ENCODE peak calls at places on chromosomes 5 and 9, in ten cellular contexts. A, C, N, P, J, D, Y, Z, X and U are unnamed samples.

GRCh38 chr9:125085703-125086477 is 57.4 kb downstream of the SCAI start:
- DNase-seq in A (no peak), C (no peak), N (no peak), P (no peak), J (no peak), D (no peak), Y (no peak), Z (no peak), X (no peak), U (no peak)

GRCh38 chr5:107917983-107918382 is 247.2 kb upstream of the EFNA5 start:
- DNase-seq in A (no peak), C (no peak), N (no peak), P (peak), J (no peak), D (no peak), Y (no peak), Z (no peak), X (no peak), U (no peak)

GRCh38 chr9:82489579-82489915 is 501.0 kb downstream of the SPATA31D1 start:
- DNase-seq in A (no peak), C (no peak), N (no peak), P (no peak), J (no peak), D (no peak), Y (peak), Z (no peak), X (no peak), U (no peak)

GRCh38 chr5:167664222-167664804 is 627.1 kb upstream of the WWC1 start:
- DNase-seq in A (no peak), C (no peak), N (no peak), P (no peak), J (no peak), D (no peak), Y (no peak), Z (no peak), X (no peak), U (no peak)

GRCh38 chr5:83085106-83085505 is 7.8 kb downstream of the XRCC4 start:
- DNase-seq in A (no peak), C (no peak), N (no peak), P (no peak), J (no peak), D (no peak), Y (no peak), Z (no peak), X (no peak), U (no peak)

GRCh38 chr5:67693956-67694564 is 497.5 kb upstream of the CD180 start:
- DNase-seq in A (no peak), C (no peak), N (no peak), P (peak), J (no peak), D (no peak), Y (no peak), Z (no peak), X (no peak), U (no peak)

GRCh38 chr5:145829708-145830361 is 5.3 kb downstream of the PRELID2 start:
- DNase-seq in A (peak), C (no peak), N (no peak), P (no peak), J (no peak), D (no peak), Y (no peak), Z (no peak), X (no peak), U (no peak)

GRCh38 chr9:34625087-34625486 is 3.8 kb downstream of the ARID3C start:
- DNase-seq in A (no peak), C (no peak), N (no peak), P (no peak), J (no peak), D (no peak), Y (no peak), Z (no peak), X (no peak), U (no peak)

GRCh38 chr9:35179347-35180271 is 17.8 kb downstream of the UNC13B start:
- DNase-seq in A (peak), C (no peak), N (no peak), P (no peak), J (no peak), D (no peak), Y (no peak), Z (no peak), X (no peak), U (no peak)

GRCh38 chr5:139895046-139895445 is 99.4 kb downstream of the PSD2 start:
- DNase-seq in A (no peak), C (no peak), N (no peak), P (no peak), J (no peak), D (no peak), Y (no peak), Z (no peak), X (no peak), U (no peak)

GRCh38 chr5:103721183-103721582 is 158.6 kb upstream of the NUDT12 start:
- DNase-seq in A (no peak), C (no peak), N (no peak), P (no peak), J (no peak), D (no peak), Y (no peak), Z (no peak), X (no peak), U (no peak)

GRCh38 chr9:27701029-27701428 is 127.7 kb upstream of the C9orf72 start:
- DNase-seq in A (no peak), C (no peak), N (no peak), P (no peak), J (no peak), D (no peak), Y (no peak), Z (no peak), X (no peak), U (no peak)

GRCh38 chr5:121915765-121916164 is 46.0 kb upstream of the SRFBP1 start:
- DNase-seq in A (peak), C (no peak), N (no peak), P (no peak), J (no peak), D (no peak), Y (no peak), Z (no peak), X (no peak), U (no peak)

GRCh38 chr9:136050706-136051567 is 44.2 kb downstream of the NACC2 start:
- DNase-seq in A (no peak), C (no peak), N (peak), P (peak), J (no peak), D (no peak), Y (peak), Z (no peak), X (peak), U (no peak)

GRCh38 chr9:93721417-93721965 is 145.1 kb downstream of the PHF2 start:
- DNase-seq in A (no peak), C (no peak), N (no peak), P (no peak), J (no peak), D (no peak), Y (no peak), Z (no peak), X (no peak), U (no peak)

GRCh38 chr5:73434461-73434860 is 14.1 kb downstream of the FOXD1 start:
- DNase-seq in A (no peak), C (no peak), N (no peak), P (no peak), J (no peak), D (no peak), Y (no peak), Z (no peak), X (no peak), U (no peak)

GRCh38 chr5:144198386-144198785 is 27.7 kb downstream of the KCTD16 start:
- DNase-seq in A (no peak), C (no peak), N (no peak), P (peak), J (no peak), D (no peak), Y (peak), Z (no peak), X (no peak), U (no peak)

GRCh38 chr5:37582202-37582601 is 203.1 kb downstream of the WDR70 start:
- DNase-seq in A (no peak), C (no peak), N (no peak), P (no peak), J (no peak), D (no peak), Y (no peak), Z (no peak), X (no peak), U (no peak)

GRCh38 chr5:43563321-43563720 is 6.4 kb upstream of the PAIP1 start:
- DNase-seq in A (no peak), C (no peak), N (no peak), P (no peak), J (no peak), D (no peak), Y (no peak), Z (no peak), X (no peak), U (no peak)

GRCh38 chr5:112876362-112876761 is 15.3 kb downstream of the SRP19 start:
- DNase-seq in A (no peak), C (no peak), N (no peak), P (no peak), J (no peak), D (no peak), Y (no peak), Z (no peak), X (no peak), U (no peak)

GRCh38 chr9:89929721-89930480 is 325.1 kb downstream of the GADD45G start:
- DNase-seq in A (peak), C (no peak), N (no peak), P (peak), J (no peak), D (no peak), Y (peak), Z (no peak), X (no peak), U (no peak)

GRCh38 chr5:125409496-125410351 is 663.3 kb upstream of the ZNF608 start:
- DNase-seq in A (peak), C (no peak), N (no peak), P (no peak), J (no peak), D (no peak), Y (peak), Z (no peak), X (no peak), U (no peak)

GRCh38 chr9:98085955-98086354 is 29.4 kb downstream of the NANS start:
- DNase-seq in A (no peak), C (no peak), N (no peak), P (no peak), J (no peak), D (no peak), Y (no peak), Z (no peak), X (no peak), U (no peak)

GRCh38 chr9:35862328-35862727 is 7.9 kb downstream of the OR13J1 start:
- DNase-seq in A (no peak), C (no peak), N (no peak), P (no peak), J (no peak), D (no peak), Y (no peak), Z (no peak), X (no peak), U (no peak)

GRCh38 chr5:152551061-152551460 is 146.0 kb upstream of the NMUR2 start:
- DNase-seq in A (no peak), C (no peak), N (no peak), P (no peak), J (no peak), D (no peak), Y (no peak), Z (no peak), X (peak), U (no peak)

GRCh38 chr9:38027714-38028113 is 41.3 kb downstream of the SHB start:
- DNase-seq in A (peak), C (no peak), N (no peak), P (no peak), J (no peak), D (no peak), Y (no peak), Z (no peak), X (no peak), U (no peak)

GRCh38 chr5:28779161-28779754 is 1740.9 kb upstream of the CDH9 start:
- DNase-seq in A (peak), C (no peak), N (no peak), P (no peak), J (no peak), D (no peak), Y (no peak), Z (no peak), X (no peak), U (no peak)

GRCh38 chr9:117073539-117074336 is 341.1 kb downstream of the ASTN2 start:
- DNase-seq in A (peak), C (no peak), N (peak), P (no peak), J (peak), D (no peak), Y (no peak), Z (no peak), X (peak), U (no peak)

GRCh38 chr9:7439355-7439978 is 360.1 kb downstream of the DMAC1 start:
- DNase-seq in A (peak), C (no peak), N (no peak), P (no peak), J (peak), D (no peak), Y (peak), Z (no peak), X (no peak), U (no peak)

GRCh38 chr5:142253938-142254895 is 70.6 kb downstream of the SPRY4 start:
- DNase-seq in A (no peak), C (no peak), N (no peak), P (peak), J (no peak), D (no peak), Y (peak), Z (no peak), X (no peak), U (no peak)

GRCh38 chr9:129648092-129648763 is 6.3 kb upstream of the ASB6 start:
- DNase-seq in A (no peak), C (no peak), N (no peak), P (peak), J (no peak), D (no peak), Y (no peak), Z (no peak), X (no peak), U (no peak)

GRCh38 chr9:2014696-2015580 is at the start of gene SMARCA2:
- DNase-seq in A (peak), C (peak), N (peak), P (peak), J (peak), D (peak), Y (peak), Z (peak), X (peak), U (peak)

GRCh38 chr9:108104991-108105390 is 615.4 kb upstream of the KLF4 start:
- DNase-seq in A (no peak), C (no peak), N (no peak), P (no peak), J (no peak), D (no peak), Y (no peak), Z (no peak), X (no peak), U (no peak)

GRCh38 chr5:1111727-1112289 is at the start of gene SLC12A7:
- DNase-seq in A (no peak), C (peak), N (peak), P (peak), J (no peak), D (peak), Y (no peak), Z (peak), X (peak), U (peak)

GRCh38 chr9:131733601-131734061 is 6.2 kb downstream of the RAPGEF1 start:
- DNase-seq in A (no peak), C (peak), N (no peak), P (peak), J (peak), D (peak), Y (peak), Z (no peak), X (no peak), U (no peak)

GRCh38 chr5:169467382-169467781 is 116.2 kb upstream of the SPDL1 start:
- DNase-seq in A (no peak), C (no peak), N (no peak), P (no peak), J (no peak), D (no peak), Y (no peak), Z (no peak), X (no peak), U (no peak)

GRCh38 chr9:70390922-70391321 is 23.5 kb downstream of the KLF9 start:
- DNase-seq in A (no peak), C (no peak), N (no peak), P (no peak), J (no peak), D (no peak), Y (no peak), Z (no peak), X (no peak), U (no peak)

GRCh38 chr5:3303777-3304176 is 291.9 kb upstream of the IRX1 start:
- DNase-seq in A (no peak), C (no peak), N (no peak), P (peak), J (no peak), D (no peak), Y (no peak), Z (no peak), X (no peak), U (no peak)

GRCh38 chr9:121976751-121977150 is 116.4 kb downstream of the TTLL11 start:
- DNase-seq in A (no peak), C (no peak), N (no peak), P (peak), J (no peak), D (no peak), Y (peak), Z (no peak), X (no peak), U (no peak)

GRCh38 chr5:117561531-117561930 is 986.9 kb upstream of the SEMA6A start:
- DNase-seq in A (no peak), C (no peak), N (no peak), P (no peak), J (no peak), D (no peak), Y (no peak), Z (no peak), X (no peak), U (no peak)